ENCODE peak calls at places on chromosome 2, in five cellular contexts. B is H9, N is neuronal stem cell, T is mammary epithelial cell, G is MM.1S. O is an unnamed sample.

GRCh38 chr2:137467246-137467862 is 496.9 kb upstream of the HNMT start:
- DNase-seq in B (peak), N (peak), T (peak), G (peak), O (peak)

GRCh38 chr2:240999001-240999791 is 778 bp downstream of the SNED1 start:
- DNase-seq in B (peak), N (no peak), T (no peak), G (no peak), O (peak)

GRCh38 chr2:235032949-235033348 is 81.1 kb downstream of the SH3BP4 start:
- DNase-seq in B (no peak), N (no peak), T (no peak), G (no peak), O (no peak)

GRCh38 chr2:150477347-150477746 is 10.1 kb downstream of the RND3 start:
- DNase-seq in B (no peak), N (no peak), T (no peak), G (no peak), O (no peak)

GRCh38 chr2:101883860-101884259 is 107.9 kb upstream of the IL1R2 start:
- DNase-seq in B (no peak), N (peak), T (peak), G (peak), O (no peak)

GRCh38 chr2:8451273-8451672 is 230.6 kb upstream of the ID2 start:
- DNase-seq in B (no peak), N (no peak), T (no peak), G (no peak), O (no peak)

GRCh38 chr2:108542071-108542470 is 7.8 kb downstream of the LIMS1 start:
- DNase-seq in B (no peak), N (no peak), T (no peak), G (no peak), O (no peak)

GRCh38 chr2:19900536-19901200 is 1.1 kb downstream of the TTC32 start:
- DNase-seq in B (no peak), N (no peak), T (peak), G (peak), O (no peak)

GRCh38 chr2:1622521-1623200 is 121.7 kb downstream of the PXDN start:
- DNase-seq in B (no peak), N (no peak), T (no peak), G (no peak), O (peak)

GRCh38 chr2:20419752-20420151 is 27.1 kb upstream of the RHOB start:
- DNase-seq in B (no peak), N (no peak), T (no peak), G (no peak), O (no peak)

GRCh38 chr2:240143276-240143675 is 2.8 kb upstream of the OTOS start:
- DNase-seq in B (no peak), N (no peak), T (no peak), G (no peak), O (no peak)

GRCh38 chr2:204228169-204228940 is 291.8 kb downstream of the ICOS start:
- DNase-seq in B (no peak), N (peak), T (no peak), G (no peak), O (peak)

GRCh38 chr2:151162185-151162584 is 99.5 kb downstream of the RBM43 start:
- DNase-seq in B (no peak), N (no peak), T (peak), G (no peak), O (no peak)

GRCh38 chr2:225400546-225400945 is 1.0 kb downstream of the NYAP2 start:
- DNase-seq in B (no peak), N (no peak), T (no peak), G (no peak), O (no peak)

GRCh38 chr2:118622931-118623330 is 224.5 kb downstream of the EN1 start:
- DNase-seq in B (no peak), N (no peak), T (no peak), G (no peak), O (no peak)
- H3K9ac ChIP-seq in B (no peak), N (no peak), T (no peak), G (no peak), O (no peak)

GRCh38 chr2:226640501-226640900 is 159.1 kb downstream of the IRS1 start:
- DNase-seq in B (no peak), N (no peak), T (no peak), G (no peak), O (no peak)

GRCh38 chr2:226641008-226641407 is 158.6 kb downstream of the IRS1 start:
- DNase-seq in B (no peak), N (no peak), T (no peak), G (no peak), O (no peak)

GRCh38 chr2:226643550-226644275 is 155.9 kb downstream of the IRS1 start:
- DNase-seq in B (no peak), N (no peak), T (no peak), G (no peak), O (no peak)

GRCh38 chr2:226644342-226644957 is 155.2 kb downstream of the IRS1 start:
- DNase-seq in B (no peak), N (no peak), T (no peak), G (no peak), O (no peak)

GRCh38 chr2:226643030-226643429 is 156.6 kb downstream of the IRS1 start:
- DNase-seq in B (no peak), N (no peak), T (no peak), G (no peak), O (no peak)
- H3K9ac ChIP-seq in B (no peak), N (no peak), T (no peak), G (no peak), O (no peak)

GRCh38 chr2:197924483-197924882 is 120.1 kb downstream of the PLCL1 start:
- DNase-seq in B (no peak), N (no peak), T (no peak), G (no peak), O (no peak)

GRCh38 chr2:197927994-197928393 is 123.6 kb downstream of the PLCL1 start:
- DNase-seq in B (no peak), N (no peak), T (no peak), G (no peak), O (no peak)

GRCh38 chr2:197925204-197925603 is 120.8 kb downstream of the PLCL1 start:
- DNase-seq in B (no peak), N (no peak), T (no peak), G (no peak), O (no peak)

GRCh38 chr2:197929008-197929885 is 124.9 kb downstream of the PLCL1 start:
- DNase-seq in B (no peak), N (no peak), T (no peak), G (no peak), O (no peak)

GRCh38 chr2:197926673-197927072 is 122.3 kb downstream of the PLCL1 start:
- DNase-seq in B (no peak), N (no peak), T (no peak), G (peak), O (no peak)
- H3K9ac ChIP-seq in B (no peak), N (no peak), T (no peak), G (no peak), O (no peak)

GRCh38 chr2:189274412-189274811 is 94.9 kb upstream of the COL5A2 start:
- DNase-seq in B (no peak), N (no peak), T (no peak), G (no peak), O (no peak)
- H3K9ac ChIP-seq in B (no peak), N (no peak), T (no peak), G (no peak), O (no peak)

GRCh38 chr2:73177645-73178255 is 24.6 kb upstream of the NOTO start:
- DNase-seq in B (peak), N (no peak), T (no peak), G (no peak), O (peak)
- H3K9ac ChIP-seq in B (no peak), N (no peak), T (no peak), G (peak), O (no peak)

DNA sequence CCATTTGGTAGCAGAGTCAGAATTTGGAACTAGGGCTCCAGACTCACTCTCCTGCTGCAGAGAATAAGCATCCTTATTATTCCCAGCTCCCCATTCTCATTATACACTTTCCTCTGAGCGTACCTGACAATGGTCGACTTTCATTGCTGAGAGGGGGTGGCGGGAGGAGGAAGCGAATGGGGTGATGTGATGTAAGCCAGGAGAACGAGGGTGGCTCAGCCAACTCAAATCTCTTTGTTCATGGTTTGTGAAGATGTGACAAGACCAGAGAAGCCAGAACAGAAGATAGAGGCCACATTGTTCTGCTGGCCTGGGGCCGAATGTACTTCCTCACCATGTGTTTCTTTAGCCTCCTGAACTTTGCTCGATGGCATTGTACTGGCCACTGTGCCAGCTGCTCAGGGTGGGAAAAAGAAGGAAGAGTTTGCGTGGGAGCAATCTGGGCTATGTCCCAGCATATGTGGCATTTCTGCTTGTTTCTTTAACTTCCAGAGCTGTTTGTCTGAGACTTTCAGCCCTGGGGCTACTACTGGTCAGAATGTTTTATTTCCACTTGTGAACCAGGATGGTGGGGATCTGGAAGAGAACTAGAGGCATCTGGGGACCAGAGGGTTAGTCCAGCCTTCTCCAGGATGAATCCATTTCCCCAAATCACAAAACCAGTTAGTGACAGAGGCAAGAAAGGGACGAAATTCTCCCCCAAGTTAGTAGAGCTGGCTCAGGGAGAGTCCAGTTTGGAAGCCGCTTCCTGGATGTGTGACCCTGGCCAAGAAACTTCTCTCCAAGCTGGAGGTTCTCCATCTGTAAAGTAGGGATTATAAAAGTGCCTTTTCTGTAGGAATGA is 62.6 kb downstream of the MOGAT1 start:
- DNase-seq in B (no peak), N (no peak), T (peak), G (no peak), O (no peak)
- H3K9ac ChIP-seq in B (no peak), N (no peak), T (no peak), G (no peak), O (no peak)

DNA sequence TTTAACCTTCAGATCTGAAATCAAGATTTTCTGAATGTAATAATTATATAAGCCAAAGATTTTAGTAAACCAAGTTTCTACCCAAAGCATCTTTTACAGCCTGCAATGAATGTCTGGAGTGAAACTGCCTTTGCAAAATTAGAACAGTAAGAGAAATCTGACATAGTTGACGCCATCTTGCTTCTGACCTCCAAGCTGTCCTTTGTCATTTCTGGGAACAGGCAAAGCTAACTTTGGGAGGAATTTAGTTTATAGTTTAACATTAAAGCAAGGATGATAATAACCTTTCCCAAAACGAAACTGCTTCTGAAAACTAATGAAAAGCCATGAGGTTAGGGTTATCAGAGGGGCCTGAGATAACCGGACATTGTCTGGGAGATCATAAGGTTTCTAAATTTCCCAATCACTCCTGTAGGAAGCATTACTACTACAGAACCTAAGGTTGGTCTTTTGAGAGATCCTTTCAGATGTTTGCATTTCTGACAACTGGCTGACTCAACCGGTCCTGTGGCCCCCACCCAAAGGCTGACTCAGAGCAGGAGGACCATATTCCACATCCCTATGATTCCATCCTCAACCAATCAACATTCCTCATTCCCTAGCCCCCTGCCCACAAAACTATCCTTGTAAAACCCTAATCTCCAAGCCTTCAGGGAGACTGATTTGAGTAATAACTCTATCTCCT is 124.5 kb downstream of the TMEM131 start:
- DNase-seq in B (no peak), N (no peak), T (peak), G (no peak), O (no peak)
- H3K9ac ChIP-seq in B (no peak), N (no peak), T (peak), G (no peak), O (no peak)